ENCODE peak calls at places on chromosomes 2 and 18, in four cellular contexts. R is HCT116, S is K562, F is H1. T is an unnamed sample.

GRCh38 chr2:146189541-146189940 is 1655.3 kb upstream of the ACVR2A start:
- DNase-seq in R (no peak), F (no peak), S (no peak), T (no peak)

GRCh38 chr2:38149533-38149932 is 73.6 kb upstream of the CYP1B1 start:
- DNase-seq in R (no peak), S (no peak), F (no peak), T (no peak)

GRCh38 chr2:237600205-237600846 is 9.8 kb upstream of the RAB17 start:
- DNase-seq in R (no peak), F (no peak), S (no peak), T (no peak)

GRCh38 chr18:9831046-9831722 is 54.6 kb upstream of the TXNDC2 start:
- DNase-seq in F (no peak), S (peak), R (no peak), T (no peak)

GRCh38 chr2:44167311-44167907 is 1.3 kb upstream of the PPM1B start:
- DNase-seq in S (no peak), F (no peak), R (no peak), T (no peak)

GRCh38 chr18:46946656-46947282 is 29.4 kb downstream of the KATNAL2 start:
- DNase-seq in R (no peak), F (peak), S (peak), T (no peak)

GRCh38 chr18:44895176-44895798 is 214.6 kb downstream of the SETBP1 start:
- DNase-seq in S (peak), R (no peak), F (no peak), T (peak)

GRCh38 chr2:159108178-159108893 is 139.9 kb downstream of the TANC1 start:
- DNase-seq in F (peak), S (no peak), R (no peak), T (no peak)

GRCh38 chr2:119106301-119106897 is 52.2 kb downstream of the C1QL2 start:
- DNase-seq in S (peak), F (peak), R (no peak), T (no peak)

GRCh38 chr18:62716679-62717058 is 1.3 kb downstream of the PHLPP1 start:
- DNase-seq in F (peak), R (no peak), S (peak), T (no peak)

GRCh38 chr2:54528311-54528945 is 72.3 kb downstream of the SPTBN1 start:
- DNase-seq in S (no peak), R (no peak), F (no peak), T (no peak)

GRCh38 chr18:69956655-69957054 is 9.0 kb upstream of the CD226 start:
- DNase-seq in S (no peak), R (no peak), F (no peak), T (no peak)

GRCh38 chr2:237955640-237956401 is 11.0 kb upstream of the UBE2F start:
- DNase-seq in F (peak), S (no peak), R (no peak), T (no peak)

GRCh38 chr2:230878599-230878965 is 13.8 kb downstream of the ITM2C start:
- DNase-seq in R (no peak), S (no peak), F (no peak), T (no peak)
- TF ChIP-seq EGR1 in R (no peak), S (no peak), F (no peak), T (no peak)

DNA sequence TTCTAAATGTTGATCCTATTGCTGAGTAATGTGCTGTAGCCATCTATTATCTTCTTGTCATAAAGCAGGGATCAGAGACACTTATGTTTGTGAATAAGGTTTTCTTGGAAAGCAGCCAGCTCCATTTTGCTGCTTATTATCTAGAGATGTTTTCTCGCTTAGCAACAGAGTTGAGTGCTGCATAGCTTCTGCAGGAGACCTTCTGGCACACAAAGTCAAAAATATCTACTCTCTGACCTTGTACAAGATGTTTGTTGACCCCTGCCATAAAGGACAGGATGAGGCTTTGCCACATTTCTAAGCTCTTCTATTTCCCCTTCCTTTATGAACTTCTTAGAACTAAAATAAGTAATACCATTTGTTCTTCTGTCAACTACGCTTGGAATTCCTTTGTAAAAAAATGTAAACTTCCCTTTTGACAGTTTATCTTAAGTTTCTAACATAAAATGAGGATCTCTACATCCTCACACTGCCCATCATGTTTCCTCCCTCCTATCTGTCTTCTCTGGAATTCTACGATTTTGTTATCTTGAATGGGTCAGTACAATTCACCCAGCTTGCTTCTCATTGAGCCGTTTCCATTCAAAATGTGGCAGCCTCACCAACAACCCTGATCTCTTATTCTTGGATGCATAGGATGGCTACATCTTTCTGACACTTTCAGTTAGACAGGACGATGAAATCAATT is 1377.1 kb downstream of the SUCLG1 start:
- DNase-seq in F (no peak), R (no peak), S (peak), T (no peak)
- TF ChIP-seq EGR1 in F (no peak), R (no peak), S (no peak), T (no peak)

GRCh38 chr2:169735623-169736022 is 2.0 kb downstream of the KLHL23 start:
- DNase-seq in S (no peak), R (no peak), F (no peak), T (no peak)
- TF ChIP-seq EGR1 in S (no peak), R (no peak), F (no peak), T (no peak)

GRCh38 chr2:233083782-233084181 is 23.6 kb downstream of the INPP5D start:
- DNase-seq in F (no peak), R (no peak), S (no peak), T (no peak)
- TF ChIP-seq EGR1 in F (no peak), R (no peak), S (no peak), T (no peak)